ENCODE peak calls at places on chromosome 15, in nine cellular contexts. S is amniotic epithelial cell, H is GM23248, N is heart left ventricle, A is skeletal muscle cell, K is NCI-H526 treated with DMSO at 0.1 percent for 48 hours, F is iPS DF 19.7, X is epithelial cell of esophagus, L is astrocyte of the cerebellum. D is an unnamed sample.
A peak's percentile ranks its signal among the peaks of the same experiment; 100 is the strongest.

GRCh38 chr15:59674501-59674900 is 14.6 kb downstream of the BNIP2 start:
- DNase-seq in L (no peak), N (no peak), H (no peak), X (no peak), F (no peak), S (no peak), A (no peak), K (no peak), D (no peak)

GRCh38 chr15:88382482-88382983 is 84.7 kb downstream of the MRPL46 start:
- DNase-seq in K (no peak), H (peak; percentile 60), L (no peak), F (no peak), X (no peak), N (no peak), A (no peak), S (no peak), D (no peak)

GRCh38 chr15:48999314-48999713 is 35.6 kb upstream of the SHC4 start:
- DNase-seq in A (no peak), X (no peak), L (no peak), F (no peak), S (peak; percentile 14), N (no peak), H (no peak), K (no peak), D (no peak)

GRCh38 chr15:67149859-67150824 is 84.7 kb downstream of the SMAD3 start:
- DNase-seq in L (peak; percentile 98), S (peak; percentile 100), H (peak; percentile 99), X (peak; percentile 97), A (peak; percentile 97), N (peak; percentile 74), K (no peak), F (no peak), D (peak; percentile 94)

GRCh38 chr15:48680841-48681240 is 35.3 kb upstream of the FBN1 start:
- DNase-seq in L (peak; percentile 55), H (peak; percentile 93), A (peak; percentile 82), K (no peak), N (no peak), F (no peak), X (peak; percentile 85), S (peak; percentile 95), D (no peak)

GRCh38 chr15:69987492-69988482 is 109.9 kb downstream of the TLE3 start:
- DNase-seq in X (no peak), H (no peak), N (no peak), F (no peak), A (no peak), L (no peak), K (peak; percentile 78), S (no peak), D (no peak)

GRCh38 chr15:70597056-70597603 is 166.2 kb downstream of the UACA start:
- DNase-seq in H (peak; percentile 15), N (no peak), A (no peak), X (peak; percentile 30), S (no peak), K (no peak), F (no peak), L (no peak), D (no peak)

GRCh38 chr15:67189326-67190051 is 65.0 kb downstream of the AAGAB start:
- DNase-seq in A (no peak), L (no peak), K (no peak), S (no peak), H (peak; percentile 63), N (peak; percentile 92), F (no peak), X (no peak), D (no peak)

GRCh38 chr15:89551502-89551901 is 23.8 kb upstream of the TICRR start:
- DNase-seq in L (no peak), X (peak; percentile 33), A (no peak), F (no peak), S (no peak), N (no peak), H (peak; percentile 12), K (no peak), D (no peak)

GRCh38 chr15:77625376-77625775 is 7.3 kb downstream of the LINGO1 start:
- DNase-seq in H (no peak), N (no peak), K (no peak), F (no peak), L (no peak), S (no peak), X (no peak), A (no peak), D (no peak)

GRCh38 chr15:25965326-25965725 is 102.2 kb upstream of the ATP10A start:
- DNase-seq in N (no peak), K (no peak), X (no peak), H (no peak), S (no peak), L (no peak), F (no peak), A (no peak), D (no peak)

GRCh38 chr15:91238664-91239428 is 138.8 kb downstream of the SV2B start:
- DNase-seq in K (no peak), F (no peak), X (no peak), L (no peak), H (no peak), S (no peak), N (no peak), A (no peak), D (no peak)